ENCODE peak calls at places on chromosomes 6 and 20, in seven cellular contexts. O is H7; R is left cardiac atrium; L is NCI-H187 treated with DMSO at 0.1 percent for 48 hours; I is activated T-cell treated with anti-CD3 and anti-CD28 coated beads, Interleukin-2, amount 50 U/mL, for 1 hour; E is stimulated activated CD8-positive, alpha-beta memory T cell treated with anti-CD3 and anti-CD28 coated beads, Interleukin-4, amount 100 ng/mL, for 24 hours; U is stimulated activated CD4-positive, alpha-beta T cell treated with anti-CD3 and anti-CD28 coated beads, TNF-alpha, amount 100 ng/mL, for 4 hours. W is an unnamed sample.

GRCh38 chr6:100171533-100172321 is 177.7 kb upstream of the MCHR2 start:
- DNase-seq in L (no peak), U (no peak), R (no peak), I (no peak), O (no peak), E (no peak), W (no peak)

GRCh38 chr6:118746100-118746874 is 94.9 kb upstream of the CEP85L start:
- DNase-seq in L (no peak), E (no peak), U (no peak), R (no peak), O (no peak), I (no peak), W (no peak)

GRCh38 chr6:132805548-132805947 is 7.1 kb upstream of the SLC18B1 start:
- DNase-seq in R (no peak), O (no peak), I (no peak), U (no peak), L (no peak), E (no peak), W (no peak)

GRCh38 chr20:38863024-38863851 is 57.7 kb downstream of the PPP1R16B start:
- DNase-seq in U (peak), O (no peak), I (peak), L (no peak), E (peak), R (no peak), W (no peak)

GRCh38 chr6:43962458-43962857 is 164.8 kb downstream of the MRPL14 start:
- DNase-seq in R (no peak), E (no peak), U (no peak), I (no peak), O (no peak), L (no peak), W (no peak)

GRCh38 chr6:167302074-167302473 is 11.0 kb downstream of the UNC93A start:
- DNase-seq in O (no peak), I (no peak), L (no peak), E (no peak), R (no peak), U (no peak), W (no peak)

GRCh38 chr6:132768051-132768517 is 10.4 kb upstream of the VNN2 start:
- DNase-seq in E (no peak), L (no peak), R (no peak), I (peak), O (peak), U (no peak), W (peak)

GRCh38 chr6:408599-409102 is 17.1 kb downstream of the IRF4 start:
- DNase-seq in R (peak), U (no peak), O (peak), L (no peak), E (no peak), I (no peak), W (peak)

GRCh38 chr20:840858-841567 is 7.5 kb downstream of the FAM110A start:
- DNase-seq in U (no peak), E (no peak), L (no peak), O (peak), R (no peak), I (no peak), W (peak)

GRCh38 chr20:37564388-37565133 is 36.9 kb upstream of the BLCAP start:
- DNase-seq in O (peak), R (peak), E (peak), I (peak), U (no peak), L (no peak), W (peak)

W was measured in neural progenitor cell.